ENCODE peak calls at places on chromosomes 13 and 19, in six cellular contexts. K is DND-41, O is MM.1S, F is tibial artery, E is upper lobe of right lung, C is heart left ventricle. D is an unnamed sample.

GRCh38 chr19:13959962-13960862 is 7.9 kb downstream of the DCAF15 start:
- DNase-seq in K (peak; percentile 27), O (no peak), F (no peak), E (no peak), C (no peak), D (no peak)

GRCh38 chr19:46546194-46546896 is 50.7 kb upstream of the PNMA8B start:
- DNase-seq in K (peak; percentile 18), O (no peak), F (no peak), E (peak; percentile 73), C (no peak), D (no peak)

GRCh38 chr19:750640-751423 is at the start of gene MISP:
- DNase-seq in K (no peak), O (no peak), F (no peak), E (peak; percentile 85), C (no peak), D (no peak)

GRCh38 chr19:55255618-55256423 is 3.0 kb downstream of the PPP6R1 start:
- DNase-seq in K (peak; percentile 75), O (peak; percentile 33), F (no peak), E (no peak), C (no peak), D (no peak)

GRCh38 chr13:74136089-74136658 is 2.0 kb upstream of the KLF12 start:
- DNase-seq in K (peak; percentile 64), O (no peak), F (peak; percentile 67), E (peak; percentile 64), C (peak; percentile 30), D (peak; percentile 60)

GRCh38 chr19:11378319-11379189 is 4.1 kb downstream of the SWSAP1 start:
- DNase-seq in K (peak; percentile 38), O (no peak), F (peak; percentile 77), E (no peak), C (peak; percentile 38), D (no peak)

GRCh38 chr13:48567521-48568331 is 34.8 kb upstream of the RCBTB2 start:
- DNase-seq in K (no peak), O (no peak), F (no peak), E (no peak), C (peak; percentile 32), D (no peak)

GRCh38 chr13:109773786-109774185 is 12.6 kb downstream of the IRS2 start:
- DNase-seq in K (no peak), O (no peak), F (no peak), E (no peak), C (no peak), D (no peak)

GRCh38 chr13:75896271-75896670 is 260.1 kb downstream of the LMO7 start:
- DNase-seq in K (no peak), O (no peak), F (no peak), E (no peak), C (no peak), D (no peak)

GRCh38 chr19:32450217-32450616 is 44.6 kb downstream of the DPY19L3 start:
- DNase-seq in K (no peak), O (no peak), F (no peak), E (no peak), C (no peak), D (no peak)

GRCh38 chr13:73411067-73411809 is 352.4 kb downstream of the KLF5 start:
- DNase-seq in K (no peak), O (no peak), F (no peak), E (no peak), C (no peak), D (no peak)

GRCh38 chr13:101881593-101881992 is 429.1 kb downstream of the ITGBL1 start:
- DNase-seq in K (no peak), O (no peak), F (no peak), E (no peak), C (no peak), D (no peak)

GRCh38 chr13:101514695-101515275 is 62.3 kb downstream of the ITGBL1 start:
- DNase-seq in K (peak; percentile 50), O (peak; percentile 46), F (no peak), E (no peak), C (peak; percentile 13), D (no peak)

GRCh38 chr13:113534236-113534860 is 43.8 kb upstream of the DCUN1D2 start:
- DNase-seq in K (no peak), O (no peak), F (peak; percentile 33), E (peak; percentile 21), C (no peak), D (no peak)

GRCh38 chr13:113536461-113537110 is 46.1 kb upstream of the DCUN1D2 start:
- DNase-seq in K (no peak), O (no peak), F (peak; percentile 50), E (peak; percentile 23), C (no peak), D (no peak)

GRCh38 chr13:113533441-113533840 is 42.9 kb upstream of the DCUN1D2 start:
- DNase-seq in K (no peak), O (no peak), F (peak; percentile 28), E (peak; percentile 38), C (no peak), D (no peak)

GRCh38 chr13:113537205-113537604 is 46.7 kb upstream of the DCUN1D2 start:
- DNase-seq in K (no peak), O (no peak), F (peak; percentile 43), E (peak; percentile 25), C (no peak), D (no peak)

DNA sequence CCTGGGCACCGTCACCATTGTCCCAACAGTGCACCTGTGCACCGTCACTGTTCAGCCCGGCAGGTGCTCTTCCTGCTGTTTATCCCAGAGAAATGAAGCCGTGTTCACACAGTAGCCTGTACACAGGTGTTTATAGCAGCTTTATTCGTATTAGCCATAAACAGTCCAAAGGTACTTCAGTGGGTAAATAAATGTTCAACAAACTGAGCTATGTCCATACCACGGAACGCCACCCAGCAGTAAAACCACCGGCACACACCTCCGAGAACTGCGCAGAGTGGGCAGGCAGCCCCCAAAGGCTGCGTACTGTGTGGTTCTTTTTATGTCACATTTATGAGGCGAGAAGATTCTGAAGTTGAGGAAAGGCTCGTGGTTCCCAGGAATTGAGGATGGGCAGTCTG is 44.9 kb upstream of the DCUN1D2 start:
- DNase-seq in K (no peak), O (no peak), F (peak; percentile 33), E (peak; percentile 20), C (no peak), D (no peak)
- H3K36me3 ChIP-seq in K (peaks cover 26% of the 10 kb centered on the region), O (no peaks in the 10 kb centered on the region), F (peaks cover 30% of the 10 kb centered on the region), E (peaks cover 23% of the 10 kb centered on the region), C (peaks cover 61% of the 10 kb centered on the region), D (peaks cover 16% of the 10 kb centered on the region)

DNA sequence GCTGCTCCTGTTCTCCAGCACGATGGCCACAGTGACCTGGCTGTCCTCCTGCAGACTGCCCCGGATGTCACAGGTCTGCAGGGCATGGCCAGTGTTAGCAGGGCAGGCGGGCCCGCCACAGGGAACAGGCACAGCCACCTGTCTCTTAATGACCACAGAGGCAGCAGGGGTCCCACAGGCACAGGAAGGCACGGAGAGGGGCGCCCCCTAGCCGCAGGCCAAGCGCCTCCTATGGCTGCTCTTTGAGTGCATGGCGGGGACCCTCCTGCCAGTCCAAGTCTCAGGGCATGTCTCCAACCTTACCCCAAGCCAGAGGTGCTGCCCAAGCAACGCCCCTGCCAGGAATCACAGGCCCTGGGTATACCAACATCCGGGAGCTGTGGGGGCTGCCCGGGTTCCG is 14.1 kb downstream of the IZUMO4 start:
- DNase-seq in K (peak; percentile 15), O (no peak), F (no peak), E (no peak), C (no peak), D (no peak)
- H3K27ac ChIP-seq in K (no peak overlapping the region), O (no peak overlapping the region), F (no peak overlapping the region), E (no peak overlapping the region), C (no peak overlapping the region), D (no peak overlapping the region)

GRCh38 chr19:19711306-19711933 is 21.5 kb downstream of the ZNF14 start:
- DNase-seq in K (no peak), O (no peak), F (no peak), E (no peak), C (no peak), D (no peak)

GRCh38 chr19:19704836-19705235 is 28.1 kb downstream of the ZNF14 start:
- DNase-seq in K (no peak), O (no peak), F (no peak), E (no peak), C (no peak), D (no peak)

GRCh38 chr19:19711934-19712828 is 20.7 kb downstream of the ZNF14 start:
- DNase-seq in K (no peak), O (no peak), F (no peak), E (no peak), C (no peak), D (no peak)

GRCh38 chr19:19710506-19710905 is 22.4 kb downstream of the ZNF14 start:
- DNase-seq in K (no peak), O (no peak), F (no peak), E (no peak), C (no peak), D (no peak)
- H3K36me3 ChIP-seq in K (peaks cover 80% of the 10 kb centered on the region), O (peaks cover 5% of the 10 kb centered on the region), F (peaks cover 97% of the 10 kb centered on the region), E (peaks cover 22% of the 10 kb centered on the region), C (peaks cover 79% of the 10 kb centered on the region), D (peaks cover 38% of the 10 kb centered on the region)

DNA sequence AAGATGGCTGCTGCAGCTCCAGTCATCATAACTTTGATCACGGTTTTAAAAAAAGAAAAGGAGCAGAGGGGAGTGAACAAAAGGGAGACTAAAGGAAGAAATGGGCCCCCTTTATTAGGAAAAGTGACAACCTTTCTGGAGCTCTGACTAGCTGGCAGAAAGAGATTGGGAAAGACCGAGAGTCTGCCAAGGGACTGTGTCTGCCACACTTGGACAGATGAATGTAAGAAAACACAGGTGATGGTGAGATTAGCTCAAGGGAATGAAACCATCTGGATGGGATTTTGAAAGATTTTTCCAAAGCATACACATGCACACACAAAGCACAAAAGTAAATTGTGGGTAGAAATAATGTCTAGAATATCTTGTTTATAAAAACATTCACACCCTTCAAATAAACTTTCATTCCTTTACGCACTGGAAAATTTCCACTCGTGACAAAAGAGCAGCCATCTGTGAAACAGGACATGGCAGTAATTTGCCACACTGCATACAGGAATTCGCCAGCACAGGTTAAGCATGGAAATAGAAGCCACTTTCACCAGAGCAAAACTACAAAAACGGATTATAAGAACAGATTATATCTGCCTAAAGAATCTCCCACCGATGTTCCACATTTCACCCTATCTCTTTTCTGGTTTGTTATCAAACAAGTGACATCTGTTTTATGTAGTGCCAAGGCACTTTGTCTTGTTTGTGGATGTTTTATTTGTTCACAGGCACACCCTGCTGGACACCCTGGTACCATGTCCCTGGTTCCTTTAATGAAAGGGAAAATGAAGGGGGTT is 819.5 kb downstream of the DIAPH3 start:
- DNase-seq in K (no peak), O (no peak), F (no peak), E (no peak), C (no peak), D (no peak)
- H3K27ac ChIP-seq in K (no peak overlapping the region), O (no peak overlapping the region), F (no peak overlapping the region), E (no peak overlapping the region), C (peak overlapping the region; percentile 71), D (peak overlapping the region; percentile 85)

D was measured in right atrium auricular region.